ENCODE peak calls at places on chromosome 10, in eight cellular contexts. One of them, this sample, is unnamed.

GRCh38 chr10:15331456-15331855 is 39.6 kb downstream of the FAM171A1 start:
- DNase-seq in CD8-positive, alpha-beta memory T cell: no peak
- DNase-seq in NCI-H524: no peak
- DNase-seq in H54: no peak
- DNase-seq in mammary epithelial cell: no peak
- DNase-seq in GM04504: no peak
- DNase-seq in fibroblast of the conjunctiva: no peak
- DNase-seq in activated T-cell treated with anti-CD3 and anti-CD28 coated beads for 1 hour: no peak
- DNase-seq in this sample: no peak

GRCh38 chr10:42976353-42977031 is 100.4 kb upstream of the RET start:
- DNase-seq in CD8-positive, alpha-beta memory T cell: no peak
- DNase-seq in NCI-H524: no peak
- DNase-seq in H54: no peak
- DNase-seq in mammary epithelial cell: no peak
- DNase-seq in GM04504: no peak
- DNase-seq in fibroblast of the conjunctiva: no peak
- DNase-seq in activated T-cell treated with anti-CD3 and anti-CD28 coated beads for 1 hour: no peak
- DNase-seq in this sample: no peak

GRCh38 chr10:69647819-69648218 is 17.8 kb downstream of the FAM241B start:
- DNase-seq in CD8-positive, alpha-beta memory T cell: no peak
- DNase-seq in NCI-H524: no peak
- DNase-seq in H54: no peak
- DNase-seq in mammary epithelial cell: no peak
- DNase-seq in GM04504: no peak
- DNase-seq in fibroblast of the conjunctiva: no peak
- DNase-seq in activated T-cell treated with anti-CD3 and anti-CD28 coated beads for 1 hour: no peak
- DNase-seq in this sample: no peak

GRCh38 chr10:93166116-93166515 is 92.4 kb downstream of the CYP26A1 start:
- DNase-seq in CD8-positive, alpha-beta memory T cell: no peak
- DNase-seq in NCI-H524: no peak
- DNase-seq in H54: no peak
- DNase-seq in mammary epithelial cell: no peak
- DNase-seq in GM04504: no peak
- DNase-seq in fibroblast of the conjunctiva: no peak
- DNase-seq in activated T-cell treated with anti-CD3 and anti-CD28 coated beads for 1 hour: no peak
- DNase-seq in this sample: no peak

GRCh38 chr10:121994429-121994881 is 5.5 kb downstream of the TACC2 start:
- DNase-seq in CD8-positive, alpha-beta memory T cell: no peak
- DNase-seq in NCI-H524: no peak
- DNase-seq in H54: no peak
- DNase-seq in mammary epithelial cell: peak
- DNase-seq in GM04504: no peak
- DNase-seq in fibroblast of the conjunctiva: no peak
- DNase-seq in activated T-cell treated with anti-CD3 and anti-CD28 coated beads for 1 hour: no peak
- DNase-seq in this sample: no peak

GRCh38 chr10:11209810-11210141 is 192.1 kb downstream of the CELF2 start:
- DNase-seq in CD8-positive, alpha-beta memory T cell: peak
- DNase-seq in NCI-H524: no peak
- DNase-seq in H54: no peak
- DNase-seq in mammary epithelial cell: no peak
- DNase-seq in GM04504: no peak
- DNase-seq in fibroblast of the conjunctiva: no peak
- DNase-seq in activated T-cell treated with anti-CD3 and anti-CD28 coated beads for 1 hour: no peak
- DNase-seq in this sample: no peak

GRCh38 chr10:97765201-97765600 is 6.6 kb downstream of the SFRP5 start:
- DNase-seq in CD8-positive, alpha-beta memory T cell: no peak
- DNase-seq in NCI-H524: peak
- DNase-seq in H54: no peak
- DNase-seq in mammary epithelial cell: no peak
- DNase-seq in GM04504: no peak
- DNase-seq in fibroblast of the conjunctiva: no peak
- DNase-seq in activated T-cell treated with anti-CD3 and anti-CD28 coated beads for 1 hour: no peak
- DNase-seq in this sample: no peak

GRCh38 chr10:43201545-43202131 is 63.4 kb downstream of the CSGALNACT2 start:
- DNase-seq in CD8-positive, alpha-beta memory T cell: no peak
- DNase-seq in NCI-H524: no peak
- DNase-seq in H54: no peak
- DNase-seq in mammary epithelial cell: no peak
- DNase-seq in GM04504: no peak
- DNase-seq in fibroblast of the conjunctiva: no peak
- DNase-seq in activated T-cell treated with anti-CD3 and anti-CD28 coated beads for 1 hour: no peak
- DNase-seq in this sample: no peak

GRCh38 chr10:127570036-127570435 is 20.9 kb downstream of the NPS start:
- DNase-seq in CD8-positive, alpha-beta memory T cell: no peak
- DNase-seq in NCI-H524: no peak
- DNase-seq in H54: no peak
- DNase-seq in mammary epithelial cell: peak
- DNase-seq in GM04504: no peak
- DNase-seq in fibroblast of the conjunctiva: no peak
- DNase-seq in activated T-cell treated with anti-CD3 and anti-CD28 coated beads for 1 hour: no peak
- DNase-seq in this sample: no peak

GRCh38 chr10:80133221-80133620 is 691 bp downstream of the PLAC9 start:
- DNase-seq in CD8-positive, alpha-beta memory T cell: no peak
- DNase-seq in NCI-H524: no peak
- DNase-seq in H54: no peak
- DNase-seq in mammary epithelial cell: no peak
- DNase-seq in GM04504: no peak
- DNase-seq in fibroblast of the conjunctiva: peak
- DNase-seq in activated T-cell treated with anti-CD3 and anti-CD28 coated beads for 1 hour: no peak
- DNase-seq in this sample: no peak